ENCODE peak calls at places on chromosomes 6 and 20, in six cellular contexts. Z is activated T-cell treated with anti-CD3 and anti-CD28 coated beads, Interleukin-2, amount 50 U/mL, for 4 hours; J is lower lobe of right lung; E is effector memory CD8-positive, alpha-beta T cell; S is stimulated activated naive CD8-positive, alpha-beta T cell treated with anti-CD3 and anti-CD28 coated beads, Interleukin-15, amount 100 ng/mL, for 72 hours; L is HCT116. T is an unnamed sample.

GRCh38 chr6:24844061-24844460 is 45.3 kb upstream of the ARMH2 start:
- ATAC-seq in E (no peak), J (no peak), L (no peak), Z (no peak), S (no peak), T (no peak)

GRCh38 chr20:50865591-50865990 is 65.6 kb downstream of the ADNP start:
- ATAC-seq in Z (no peak), E (no peak), J (no peak), L (no peak), S (no peak), T (peak)

GRCh38 chr6:125346143-125346925 is 44.6 kb upstream of the HDDC2 start:
- ATAC-seq in E (no peak), Z (no peak), L (no peak), J (peak), S (peak), T (no peak)

GRCh38 chr20:19628570-19629134 is 129.4 kb upstream of the RIN2 start:
- ATAC-seq in J (peak), Z (no peak), E (no peak), L (peak), S (peak), T (peak)

GRCh38 chr6:170292778-170293164 is 1.9 kb upstream of the DLL1 start:
- ATAC-seq in L (peak), J (no peak), E (no peak), Z (no peak), S (peak), T (no peak)

GRCh38 chr6:121242386-121242785 is 91.9 kb downstream of the TBC1D32 start:
- ATAC-seq in Z (no peak), S (no peak), E (no peak), L (no peak), J (no peak), T (no peak)

GRCh38 chr6:111522393-111523020 is 39.5 kb upstream of the REV3L start:
- ATAC-seq in S (peak), J (no peak), Z (no peak), L (no peak), E (peak), T (no peak)

GRCh38 chr20:38143238-38143645 is 21.8 kb downstream of the TGM2 start:
- ATAC-seq in L (no peak), Z (no peak), E (no peak), J (peak), S (no peak), T (peak)

GRCh38 chr6:47809863-47810262 is 28.0 kb downstream of the OPN5 start:
- ATAC-seq in Z (no peak), L (no peak), J (no peak), S (no peak), E (no peak), T (no peak)

GRCh38 chr6:17269840-17270239 is 11.3 kb upstream of the RBM24 start:
- ATAC-seq in S (no peak), E (no peak), J (no peak), Z (no peak), L (no peak), T (no peak)

GRCh38 chr6:112198582-112198981 is 55.8 kb downstream of the LAMA4 start:
- ATAC-seq in L (no peak), E (no peak), Z (no peak), J (no peak), S (no peak), T (no peak)

GRCh38 chr20:25195962-25196700 is 619 bp downstream of the ENTPD6 start:
- ATAC-seq in S (peak), J (peak), L (peak), E (no peak), Z (peak), T (peak)

GRCh38 chr6:136095961-136096360 is 154.2 kb downstream of the MTFR2 start:
- ATAC-seq in E (no peak), S (no peak), L (no peak), J (peak), Z (no peak), T (no peak)

GRCh38 chr6:62345962-62346689 is 60.1 kb upstream of the KHDRBS2 start:
- ATAC-seq in E (no peak), Z (no peak), S (no peak), J (no peak), L (no peak), T (no peak)

GRCh38 chr6:143490775-143491174 is 20.7 kb downstream of the FUCA2 start:
- ATAC-seq in J (no peak), Z (no peak), L (no peak), E (no peak), S (no peak), T (no peak)

GRCh38 chr6:42251500-42251899 is 33.8 kb upstream of the MRPS10 start:
- ATAC-seq in Z (no peak), L (no peak), J (no peak), E (no peak), S (no peak), T (no peak)

GRCh38 chr6:113693866-113694265 is 163.3 kb upstream of the MARCKS start:
- ATAC-seq in J (no peak), E (no peak), S (no peak), L (peak), Z (no peak), T (peak)

GRCh38 chr6:108627692-108628565 is 67.2 kb downstream of the FOXO3 start:
- ATAC-seq in J (no peak), L (no peak), Z (no peak), E (no peak), S (peak), T (peak)

GRCh38 chr6:87794922-87795885 is 93.2 kb upstream of the AKIRIN2 start:
- ATAC-seq in L (no peak), Z (no peak), J (peak), S (no peak), E (no peak), T (peak)

GRCh38 chr20:47773381-47773786 is 11.9 kb downstream of the SULF2 start:
- ATAC-seq in J (peak), S (no peak), Z (no peak), E (no peak), L (no peak), T (peak)

GRCh38 chr20:38055294-38055693 is 21.7 kb downstream of the RPRD1B start:
- ATAC-seq in Z (no peak), E (no peak), L (no peak), S (no peak), J (no peak), T (no peak)

GRCh38 chr6:97658090-97658489 is 375.1 kb upstream of the MMS22L start:
- ATAC-seq in S (no peak), E (no peak), Z (no peak), J (no peak), L (no peak), T (no peak)

GRCh38 chr6:40315055-40315454 is 272.1 kb downstream of the LRFN2 start:
- ATAC-seq in J (no peak), L (no peak), Z (no peak), E (no peak), S (no peak), T (no peak)

GRCh38 chr6:133286765-133287164 is 45.6 kb downstream of the EYA4 start:
- ATAC-seq in L (peak), Z (no peak), S (no peak), J (no peak), E (no peak), T (no peak)

GRCh38 chr6:34065470-34066283 is 80.2 kb downstream of the GRM4 start:
- ATAC-seq in J (no peak), L (no peak), E (no peak), S (no peak), Z (no peak), T (peak)

GRCh38 chr6:12331474-12331873 is 41.3 kb downstream of the EDN1 start:
- ATAC-seq in Z (no peak), L (no peak), S (no peak), J (no peak), E (no peak), T (no peak)

GRCh38 chr20:10761232-10761631 is 87.4 kb upstream of the JAG1 start:
- ATAC-seq in Z (no peak), E (no peak), L (no peak), J (no peak), S (no peak), T (peak)

GRCh38 chr6:14655201-14655988 is 537.8 kb downstream of the CD83 start:
- ATAC-seq in J (no peak), Z (no peak), E (no peak), L (no peak), S (no peak), T (no peak)

GRCh38 chr6:80690611-80691090 is 584.2 kb downstream of the BCKDHB start:
- ATAC-seq in S (no peak), E (no peak), Z (no peak), L (no peak), J (no peak), T (no peak)

GRCh38 chr20:23826541-23827018 is at the start of gene CST2:
- ATAC-seq in L (no peak), J (no peak), S (no peak), Z (no peak), E (no peak), T (no peak)

GRCh38 chr6:169949501-169950097 is 198.2 kb downstream of the ERMARD start:
- ATAC-seq in J (no peak), S (no peak), L (no peak), Z (no peak), E (no peak), T (no peak)

GRCh38 chr20:49915380-49916145 is at the start of gene SPATA2:
- ATAC-seq in S (peak), L (peak), Z (peak), E (peak), J (peak), T (peak)

GRCh38 chr6:18431581-18431980 is 44.4 kb downstream of the RNF144B start:
- ATAC-seq in S (no peak), Z (no peak), J (peak), L (no peak), E (no peak), T (peak)

GRCh38 chr6:24431045-24431451 is 28.3 kb downstream of the MRS2 start:
- ATAC-seq in S (no peak), L (peak), E (peak), J (peak), Z (no peak), T (peak)

GRCh38 chr6:13412639-13413465 is 74.5 kb downstream of the GFOD1 start:
- ATAC-seq in Z (no peak), L (no peak), S (no peak), E (no peak), J (peak), T (peak)

T was measured in esophagus mucosa.